ENCODE peak calls at places on chromosome 4, in eight cellular contexts. One of them, this sample, is unnamed.

GRCh38 chr4:122666527-122667245 is 45.8 kb upstream of the IL21 start:
- DNase-seq in NCI-H1105 treated with DMSO at 0.1 percent for 48 hours: no peak
- DNase-seq in upper lobe of left lung: no peak
- DNase-seq in stimulated activated naive CD4-positive, alpha-beta T cell: no peak
- DNase-seq in DMS 273 treated with DMSO at 0.1 percent for 48 hours: no peak
- DNase-seq in activated T-cell treated with anti-CD3 and anti-CD28 coated beads for 4 hours: no peak
- DNase-seq in erythroblast: no peak
- DNase-seq in frontal cortex: no peak
- DNase-seq in this sample: no peak

GRCh38 chr4:160498211-160498610 is 1395.3 kb downstream of the RAPGEF2 start:
- DNase-seq in NCI-H1105 treated with DMSO at 0.1 percent for 48 hours: no peak
- DNase-seq in frontal cortex: no peak
- DNase-seq in upper lobe of left lung: no peak
- DNase-seq in activated T-cell treated with anti-CD3 and anti-CD28 coated beads for 4 hours: no peak
- DNase-seq in DMS 273 treated with DMSO at 0.1 percent for 48 hours: no peak
- DNase-seq in erythroblast: no peak
- DNase-seq in stimulated activated naive CD4-positive, alpha-beta T cell: no peak
- DNase-seq in this sample: no peak

GRCh38 chr4:32485976-32486375 is 1765.8 kb downstream of the PCDH7 start:
- DNase-seq in upper lobe of left lung: no peak
- DNase-seq in NCI-H1105 treated with DMSO at 0.1 percent for 48 hours: no peak
- DNase-seq in stimulated activated naive CD4-positive, alpha-beta T cell: no peak
- DNase-seq in frontal cortex: no peak
- DNase-seq in erythroblast: no peak
- DNase-seq in DMS 273 treated with DMSO at 0.1 percent for 48 hours: no peak
- DNase-seq in activated T-cell treated with anti-CD3 and anti-CD28 coated beads for 4 hours: no peak
- DNase-seq in this sample: no peak

GRCh38 chr4:104519588-104519987 is 24.9 kb upstream of the CXXC4 start:
- DNase-seq in upper lobe of left lung: no peak
- DNase-seq in erythroblast: no peak
- DNase-seq in activated T-cell treated with anti-CD3 and anti-CD28 coated beads for 4 hours: no peak
- DNase-seq in stimulated activated naive CD4-positive, alpha-beta T cell: no peak
- DNase-seq in DMS 273 treated with DMSO at 0.1 percent for 48 hours: no peak
- DNase-seq in NCI-H1105 treated with DMSO at 0.1 percent for 48 hours: no peak
- DNase-seq in frontal cortex: no peak
- DNase-seq in this sample: no peak

GRCh38 chr4:136637071-136637777 is 895.1 kb downstream of the PCDH18 start:
- DNase-seq in DMS 273 treated with DMSO at 0.1 percent for 48 hours: no peak
- DNase-seq in stimulated activated naive CD4-positive, alpha-beta T cell: no peak
- DNase-seq in frontal cortex: no peak
- DNase-seq in activated T-cell treated with anti-CD3 and anti-CD28 coated beads for 4 hours: no peak
- DNase-seq in erythroblast: peak
- DNase-seq in NCI-H1105 treated with DMSO at 0.1 percent for 48 hours: no peak
- DNase-seq in upper lobe of left lung: peak
- DNase-seq in this sample: no peak

GRCh38 chr4:179472164-179472563 is 2029.9 kb upstream of the AGA start:
- DNase-seq in erythroblast: no peak
- DNase-seq in frontal cortex: no peak
- DNase-seq in DMS 273 treated with DMSO at 0.1 percent for 48 hours: no peak
- DNase-seq in upper lobe of left lung: no peak
- DNase-seq in activated T-cell treated with anti-CD3 and anti-CD28 coated beads for 4 hours: no peak
- DNase-seq in stimulated activated naive CD4-positive, alpha-beta T cell: no peak
- DNase-seq in NCI-H1105 treated with DMSO at 0.1 percent for 48 hours: peak
- DNase-seq in this sample: no peak

GRCh38 chr4:850323-850945 is 24.5 kb upstream of the CPLX1 start:
- DNase-seq in NCI-H1105 treated with DMSO at 0.1 percent for 48 hours: no peak
- DNase-seq in DMS 273 treated with DMSO at 0.1 percent for 48 hours: no peak
- DNase-seq in upper lobe of left lung: peak
- DNase-seq in stimulated activated naive CD4-positive, alpha-beta T cell: no peak
- DNase-seq in activated T-cell treated with anti-CD3 and anti-CD28 coated beads for 4 hours: no peak
- DNase-seq in frontal cortex: no peak
- DNase-seq in erythroblast: no peak
- DNase-seq in this sample: no peak

GRCh38 chr4:45399116-45399515 is 672.8 kb upstream of the GNPDA2 start:
- DNase-seq in upper lobe of left lung: no peak
- DNase-seq in DMS 273 treated with DMSO at 0.1 percent for 48 hours: no peak
- DNase-seq in activated T-cell treated with anti-CD3 and anti-CD28 coated beads for 4 hours: no peak
- DNase-seq in NCI-H1105 treated with DMSO at 0.1 percent for 48 hours: no peak
- DNase-seq in erythroblast: no peak
- DNase-seq in stimulated activated naive CD4-positive, alpha-beta T cell: no peak
- DNase-seq in frontal cortex: no peak
- DNase-seq in this sample: no peak

GRCh38 chr4:15890246-15890829 is 48.2 kb downstream of the FGFBP1 start:
- DNase-seq in DMS 273 treated with DMSO at 0.1 percent for 48 hours: no peak
- DNase-seq in erythroblast: no peak
- DNase-seq in NCI-H1105 treated with DMSO at 0.1 percent for 48 hours: no peak
- DNase-seq in upper lobe of left lung: no peak
- DNase-seq in activated T-cell treated with anti-CD3 and anti-CD28 coated beads for 4 hours: no peak
- DNase-seq in stimulated activated naive CD4-positive, alpha-beta T cell: no peak
- DNase-seq in frontal cortex: no peak
- DNase-seq in this sample: no peak

GRCh38 chr4:3270141-3270611 is 21.2 kb downstream of the MSANTD1 start:
- DNase-seq in upper lobe of left lung: peak
- DNase-seq in erythroblast: no peak
- DNase-seq in activated T-cell treated with anti-CD3 and anti-CD28 coated beads for 4 hours: no peak
- DNase-seq in frontal cortex: no peak
- DNase-seq in DMS 273 treated with DMSO at 0.1 percent for 48 hours: no peak
- DNase-seq in NCI-H1105 treated with DMSO at 0.1 percent for 48 hours: no peak
- DNase-seq in stimulated activated naive CD4-positive, alpha-beta T cell: no peak
- DNase-seq in this sample: no peak

GRCh38 chr4:10289534-10289899 is 167.7 kb downstream of the ZNF518B start:
- DNase-seq in activated T-cell treated with anti-CD3 and anti-CD28 coated beads for 4 hours: no peak
- DNase-seq in erythroblast: no peak
- DNase-seq in upper lobe of left lung: no peak
- DNase-seq in stimulated activated naive CD4-positive, alpha-beta T cell: no peak
- DNase-seq in frontal cortex: no peak
- DNase-seq in NCI-H1105 treated with DMSO at 0.1 percent for 48 hours: no peak
- DNase-seq in DMS 273 treated with DMSO at 0.1 percent for 48 hours: no peak
- DNase-seq in this sample: no peak

GRCh38 chr4:105622269-105622668 is 69.8 kb downstream of the ARHGEF38 start:
- DNase-seq in erythroblast: no peak
- DNase-seq in frontal cortex: no peak
- DNase-seq in stimulated activated naive CD4-positive, alpha-beta T cell: no peak
- DNase-seq in NCI-H1105 treated with DMSO at 0.1 percent for 48 hours: no peak
- DNase-seq in upper lobe of left lung: no peak
- DNase-seq in activated T-cell treated with anti-CD3 and anti-CD28 coated beads for 4 hours: no peak
- DNase-seq in DMS 273 treated with DMSO at 0.1 percent for 48 hours: no peak
- DNase-seq in this sample: no peak

GRCh38 chr4:22573198-22573597 is 57.3 kb upstream of the ADGRA3 start:
- DNase-seq in stimulated activated naive CD4-positive, alpha-beta T cell: no peak
- DNase-seq in frontal cortex: peak
- DNase-seq in upper lobe of left lung: no peak
- DNase-seq in activated T-cell treated with anti-CD3 and anti-CD28 coated beads for 4 hours: no peak
- DNase-seq in NCI-H1105 treated with DMSO at 0.1 percent for 48 hours: peak
- DNase-seq in DMS 273 treated with DMSO at 0.1 percent for 48 hours: no peak
- DNase-seq in erythroblast: no peak
- DNase-seq in this sample: no peak

GRCh38 chr4:158863296-158863695 is 94.5 kb downstream of the FNIP2 start:
- DNase-seq in upper lobe of left lung: no peak
- DNase-seq in stimulated activated naive CD4-positive, alpha-beta T cell: no peak
- DNase-seq in DMS 273 treated with DMSO at 0.1 percent for 48 hours: no peak
- DNase-seq in erythroblast: no peak
- DNase-seq in frontal cortex: no peak
- DNase-seq in activated T-cell treated with anti-CD3 and anti-CD28 coated beads for 4 hours: no peak
- DNase-seq in NCI-H1105 treated with DMSO at 0.1 percent for 48 hours: peak
- DNase-seq in this sample: no peak

GRCh38 chr4:131534944-131535640 is 1614.0 kb upstream of the PCDH10 start:
- DNase-seq in DMS 273 treated with DMSO at 0.1 percent for 48 hours: no peak
- DNase-seq in activated T-cell treated with anti-CD3 and anti-CD28 coated beads for 4 hours: no peak
- DNase-seq in erythroblast: no peak
- DNase-seq in frontal cortex: no peak
- DNase-seq in stimulated activated naive CD4-positive, alpha-beta T cell: no peak
- DNase-seq in upper lobe of left lung: no peak
- DNase-seq in NCI-H1105 treated with DMSO at 0.1 percent for 48 hours: no peak
- DNase-seq in this sample: no peak

GRCh38 chr4:7101692-7102515 is 34.0 kb upstream of the GRPEL1 start:
- DNase-seq in stimulated activated naive CD4-positive, alpha-beta T cell: no peak
- DNase-seq in frontal cortex: peak
- DNase-seq in DMS 273 treated with DMSO at 0.1 percent for 48 hours: peak
- DNase-seq in activated T-cell treated with anti-CD3 and anti-CD28 coated beads for 4 hours: peak
- DNase-seq in upper lobe of left lung: peak
- DNase-seq in erythroblast: peak
- DNase-seq in NCI-H1105 treated with DMSO at 0.1 percent for 48 hours: peak
- DNase-seq in this sample: no peak

GRCh38 chr4:185752881-185753280 is 59.1 kb downstream of the SORBS2 start:
- DNase-seq in frontal cortex: no peak
- DNase-seq in stimulated activated naive CD4-positive, alpha-beta T cell: no peak
- DNase-seq in erythroblast: no peak
- DNase-seq in upper lobe of left lung: no peak
- DNase-seq in activated T-cell treated with anti-CD3 and anti-CD28 coated beads for 4 hours: no peak
- DNase-seq in NCI-H1105 treated with DMSO at 0.1 percent for 48 hours: no peak
- DNase-seq in DMS 273 treated with DMSO at 0.1 percent for 48 hours: no peak
- DNase-seq in this sample: no peak

GRCh38 chr4:140069068-140069467 is 84.9 kb downstream of the MAML3 start:
- DNase-seq in DMS 273 treated with DMSO at 0.1 percent for 48 hours: no peak
- DNase-seq in erythroblast: no peak
- DNase-seq in upper lobe of left lung: no peak
- DNase-seq in activated T-cell treated with anti-CD3 and anti-CD28 coated beads for 4 hours: no peak
- DNase-seq in stimulated activated naive CD4-positive, alpha-beta T cell: no peak
- DNase-seq in frontal cortex: no peak
- DNase-seq in NCI-H1105 treated with DMSO at 0.1 percent for 48 hours: no peak
- DNase-seq in this sample: no peak

GRCh38 chr4:88522702-88523324 is 763 bp downstream of the PYURF start:
- DNase-seq in stimulated activated naive CD4-positive, alpha-beta T cell: no peak
- DNase-seq in activated T-cell treated with anti-CD3 and anti-CD28 coated beads for 4 hours: peak
- DNase-seq in erythroblast: peak
- DNase-seq in upper lobe of left lung: peak
- DNase-seq in DMS 273 treated with DMSO at 0.1 percent for 48 hours: no peak
- DNase-seq in frontal cortex: no peak
- DNase-seq in NCI-H1105 treated with DMSO at 0.1 percent for 48 hours: no peak
- DNase-seq in this sample: no peak

GRCh38 chr4:169440446-169440845 is 169.7 kb upstream of the SH3RF1 start:
- DNase-seq in NCI-H1105 treated with DMSO at 0.1 percent for 48 hours: no peak
- DNase-seq in DMS 273 treated with DMSO at 0.1 percent for 48 hours: no peak
- DNase-seq in activated T-cell treated with anti-CD3 and anti-CD28 coated beads for 4 hours: no peak
- DNase-seq in erythroblast: no peak
- DNase-seq in stimulated activated naive CD4-positive, alpha-beta T cell: no peak
- DNase-seq in frontal cortex: no peak
- DNase-seq in upper lobe of left lung: no peak
- DNase-seq in this sample: no peak

GRCh38 chr4:1777822-1778641 is 15.1 kb upstream of the FGFR3 start:
- DNase-seq in frontal cortex: no peak
- DNase-seq in DMS 273 treated with DMSO at 0.1 percent for 48 hours: no peak
- DNase-seq in upper lobe of left lung: no peak
- DNase-seq in NCI-H1105 treated with DMSO at 0.1 percent for 48 hours: no peak
- DNase-seq in activated T-cell treated with anti-CD3 and anti-CD28 coated beads for 4 hours: no peak
- DNase-seq in stimulated activated naive CD4-positive, alpha-beta T cell: no peak
- DNase-seq in erythroblast: peak
- DNase-seq in this sample: no peak